ENCODE peak calls at places on chromosome 21, in nine cellular contexts. One of them, this sample, is unnamed.
A peak's percentile ranks its signal among the peaks of the same experiment; 100 is the strongest.

GRCh38 chr21:17250651-17251294 is 262.1 kb upstream of the CXADR start:
- DNase-seq in NCI-H774: peak; percentile 44
- DNase-seq in activated T-cell treated with anti-CD3 and anti-CD28 coated beads, Interleukin-2, amount 50 U/mL, for 72 hours: no peak
- DNase-seq in left colon: no peak
- DNase-seq in NCI-H226: no peak
- DNase-seq in AG04450: no peak
- DNase-seq in posterior cingulate gyrus: no peak
- DNase-seq in Right ventricle myocardium superior: no peak
- DNase-seq in activated CD4-positive, CD25-positive, alpha-beta regulatory T cell treated with anti-CD3 and anti-CD28 coated beads, Interleukin-2, amount 50 U/mL, for 72 hours: no peak
- DNase-seq in this sample: no peak

GRCh38 chr21:43900690-43901089 is 35.7 kb downstream of the AGPAT3 start:
- DNase-seq in NCI-H774: no peak
- DNase-seq in activated T-cell treated with anti-CD3 and anti-CD28 coated beads, Interleukin-2, amount 50 U/mL, for 72 hours: no peak
- DNase-seq in left colon: no peak
- DNase-seq in NCI-H226: no peak
- DNase-seq in AG04450: no peak
- DNase-seq in posterior cingulate gyrus: peak; percentile 9
- DNase-seq in Right ventricle myocardium superior: no peak
- DNase-seq in activated CD4-positive, CD25-positive, alpha-beta regulatory T cell treated with anti-CD3 and anti-CD28 coated beads, Interleukin-2, amount 50 U/mL, for 72 hours: no peak
- DNase-seq in this sample: no peak

GRCh38 chr21:46017148-46017547 is 35.6 kb downstream of the COL6A1 start:
- DNase-seq in NCI-H774: no peak
- DNase-seq in activated T-cell treated with anti-CD3 and anti-CD28 coated beads, Interleukin-2, amount 50 U/mL, for 72 hours: no peak
- DNase-seq in left colon: no peak
- DNase-seq in NCI-H226: no peak
- DNase-seq in AG04450: no peak
- DNase-seq in posterior cingulate gyrus: no peak
- DNase-seq in Right ventricle myocardium superior: no peak
- DNase-seq in activated CD4-positive, CD25-positive, alpha-beta regulatory T cell treated with anti-CD3 and anti-CD28 coated beads, Interleukin-2, amount 50 U/mL, for 72 hours: no peak
- DNase-seq in this sample: peak; percentile 28

GRCh38 chr21:26708223-26708800 is 135.2 kb upstream of the CYYR1 start:
- DNase-seq in NCI-H774: no peak
- DNase-seq in activated T-cell treated with anti-CD3 and anti-CD28 coated beads, Interleukin-2, amount 50 U/mL, for 72 hours: no peak
- DNase-seq in left colon: no peak
- DNase-seq in NCI-H226: no peak
- DNase-seq in AG04450: no peak
- DNase-seq in posterior cingulate gyrus: no peak
- DNase-seq in Right ventricle myocardium superior: no peak
- DNase-seq in activated CD4-positive, CD25-positive, alpha-beta regulatory T cell treated with anti-CD3 and anti-CD28 coated beads, Interleukin-2, amount 50 U/mL, for 72 hours: no peak
- DNase-seq in this sample: no peak

GRCh38 chr21:42722808-42723470 is 69.5 kb downstream of the PDE9A start:
- DNase-seq in NCI-H774: no peak
- DNase-seq in activated T-cell treated with anti-CD3 and anti-CD28 coated beads, Interleukin-2, amount 50 U/mL, for 72 hours: no peak
- DNase-seq in left colon: no peak
- DNase-seq in NCI-H226: no peak
- DNase-seq in AG04450: no peak
- DNase-seq in posterior cingulate gyrus: no peak
- DNase-seq in Right ventricle myocardium superior: no peak
- DNase-seq in activated CD4-positive, CD25-positive, alpha-beta regulatory T cell treated with anti-CD3 and anti-CD28 coated beads, Interleukin-2, amount 50 U/mL, for 72 hours: no peak
- DNase-seq in this sample: no peak

GRCh38 chr21:39048064-39048463 is 135.2 kb downstream of the PSMG1 start:
- DNase-seq in NCI-H774: no peak
- DNase-seq in activated T-cell treated with anti-CD3 and anti-CD28 coated beads, Interleukin-2, amount 50 U/mL, for 72 hours: no peak
- DNase-seq in left colon: peak; percentile 41
- DNase-seq in NCI-H226: peak; percentile 96
- DNase-seq in AG04450: no peak
- DNase-seq in posterior cingulate gyrus: no peak
- DNase-seq in Right ventricle myocardium superior: no peak
- DNase-seq in activated CD4-positive, CD25-positive, alpha-beta regulatory T cell treated with anti-CD3 and anti-CD28 coated beads, Interleukin-2, amount 50 U/mL, for 72 hours: no peak
- DNase-seq in this sample: no peak

GRCh38 chr21:34593954-34594531 is 20.9 kb downstream of the RCAN1 start:
- DNase-seq in NCI-H774: no peak
- DNase-seq in activated T-cell treated with anti-CD3 and anti-CD28 coated beads, Interleukin-2, amount 50 U/mL, for 72 hours: no peak
- DNase-seq in left colon: no peak
- DNase-seq in NCI-H226: no peak
- DNase-seq in AG04450: no peak
- DNase-seq in posterior cingulate gyrus: no peak
- DNase-seq in Right ventricle myocardium superior: no peak
- DNase-seq in activated CD4-positive, CD25-positive, alpha-beta regulatory T cell treated with anti-CD3 and anti-CD28 coated beads, Interleukin-2, amount 50 U/mL, for 72 hours: no peak
- DNase-seq in this sample: no peak

GRCh38 chr21:44395260-44395659 is 41.8 kb downstream of the TRPM2 start:
- DNase-seq in NCI-H774: no peak
- DNase-seq in activated T-cell treated with anti-CD3 and anti-CD28 coated beads, Interleukin-2, amount 50 U/mL, for 72 hours: no peak
- DNase-seq in left colon: no peak
- DNase-seq in NCI-H226: no peak
- DNase-seq in AG04450: no peak
- DNase-seq in posterior cingulate gyrus: peak; percentile 38
- DNase-seq in Right ventricle myocardium superior: no peak
- DNase-seq in activated CD4-positive, CD25-positive, alpha-beta regulatory T cell treated with anti-CD3 and anti-CD28 coated beads, Interleukin-2, amount 50 U/mL, for 72 hours: no peak
- DNase-seq in this sample: no peak

GRCh38 chr21:46323227-46323709 is 402 bp downstream of the C21orf58 start:
- DNase-seq in NCI-H774: no peak
- DNase-seq in activated T-cell treated with anti-CD3 and anti-CD28 coated beads, Interleukin-2, amount 50 U/mL, for 72 hours: no peak
- DNase-seq in left colon: no peak
- DNase-seq in NCI-H226: no peak
- DNase-seq in AG04450: no peak
- DNase-seq in posterior cingulate gyrus: no peak
- DNase-seq in Right ventricle myocardium superior: no peak
- DNase-seq in activated CD4-positive, CD25-positive, alpha-beta regulatory T cell treated with anti-CD3 and anti-CD28 coated beads, Interleukin-2, amount 50 U/mL, for 72 hours: no peak
- DNase-seq in this sample: no peak

GRCh38 chr21:37008705-37009104 is 2.2 kb downstream of the RIPPLY3 start:
- DNase-seq in NCI-H774: peak; percentile 95
- DNase-seq in activated T-cell treated with anti-CD3 and anti-CD28 coated beads, Interleukin-2, amount 50 U/mL, for 72 hours: no peak
- DNase-seq in left colon: no peak
- DNase-seq in NCI-H226: no peak
- DNase-seq in AG04450: no peak
- DNase-seq in posterior cingulate gyrus: no peak
- DNase-seq in Right ventricle myocardium superior: no peak
- DNase-seq in activated CD4-positive, CD25-positive, alpha-beta regulatory T cell treated with anti-CD3 and anti-CD28 coated beads, Interleukin-2, amount 50 U/mL, for 72 hours: no peak
- DNase-seq in this sample: no peak

GRCh38 chr21:36499578-36500471 is 19.9 kb upstream of the CLDN14 start:
- DNase-seq in NCI-H774: no peak
- DNase-seq in activated T-cell treated with anti-CD3 and anti-CD28 coated beads, Interleukin-2, amount 50 U/mL, for 72 hours: no peak
- DNase-seq in left colon: peak; percentile 59
- DNase-seq in NCI-H226: no peak
- DNase-seq in AG04450: no peak
- DNase-seq in posterior cingulate gyrus: no peak
- DNase-seq in Right ventricle myocardium superior: peak; percentile 64
- DNase-seq in activated CD4-positive, CD25-positive, alpha-beta regulatory T cell treated with anti-CD3 and anti-CD28 coated beads, Interleukin-2, amount 50 U/mL, for 72 hours: no peak
- DNase-seq in this sample: no peak

GRCh38 chr21:34152500-34152899 is 79.1 kb downstream of the MRPS6 start:
- DNase-seq in NCI-H774: no peak
- DNase-seq in activated T-cell treated with anti-CD3 and anti-CD28 coated beads, Interleukin-2, amount 50 U/mL, for 72 hours: peak; percentile 33
- DNase-seq in left colon: no peak
- DNase-seq in NCI-H226: no peak
- DNase-seq in AG04450: no peak
- DNase-seq in posterior cingulate gyrus: no peak
- DNase-seq in Right ventricle myocardium superior: no peak
- DNase-seq in activated CD4-positive, CD25-positive, alpha-beta regulatory T cell treated with anti-CD3 and anti-CD28 coated beads, Interleukin-2, amount 50 U/mL, for 72 hours: no peak
- DNase-seq in this sample: no peak

GRCh38 chr21:42238185-42238934 is 19.4 kb downstream of the ABCG1 start:
- DNase-seq in NCI-H774: no peak
- DNase-seq in activated T-cell treated with anti-CD3 and anti-CD28 coated beads, Interleukin-2, amount 50 U/mL, for 72 hours: peak; percentile 54
- DNase-seq in left colon: no peak
- DNase-seq in NCI-H226: no peak
- DNase-seq in AG04450: no peak
- DNase-seq in posterior cingulate gyrus: peak; percentile 46
- DNase-seq in Right ventricle myocardium superior: peak; percentile 22
- DNase-seq in activated CD4-positive, CD25-positive, alpha-beta regulatory T cell treated with anti-CD3 and anti-CD28 coated beads, Interleukin-2, amount 50 U/mL, for 72 hours: no peak
- DNase-seq in this sample: no peak

GRCh38 chr21:37758997-37759396 is 157.3 kb downstream of the KCNJ6 start:
- DNase-seq in NCI-H774: peak; percentile 14
- DNase-seq in activated T-cell treated with anti-CD3 and anti-CD28 coated beads, Interleukin-2, amount 50 U/mL, for 72 hours: peak; percentile 12
- DNase-seq in left colon: peak; percentile 47
- DNase-seq in NCI-H226: no peak
- DNase-seq in AG04450: peak; percentile 13
- DNase-seq in posterior cingulate gyrus: no peak
- DNase-seq in Right ventricle myocardium superior: no peak
- DNase-seq in activated CD4-positive, CD25-positive, alpha-beta regulatory T cell treated with anti-CD3 and anti-CD28 coated beads, Interleukin-2, amount 50 U/mL, for 72 hours: no peak
- DNase-seq in this sample: peak; percentile 19

GRCh38 chr21:34202553-34203332 is 129.4 kb downstream of the MRPS6 start:
- DNase-seq in NCI-H774: no peak
- DNase-seq in activated T-cell treated with anti-CD3 and anti-CD28 coated beads, Interleukin-2, amount 50 U/mL, for 72 hours: no peak
- DNase-seq in left colon: no peak
- DNase-seq in NCI-H226: no peak
- DNase-seq in AG04450: no peak
- DNase-seq in posterior cingulate gyrus: no peak
- DNase-seq in Right ventricle myocardium superior: peak; percentile 64
- DNase-seq in activated CD4-positive, CD25-positive, alpha-beta regulatory T cell treated with anti-CD3 and anti-CD28 coated beads, Interleukin-2, amount 50 U/mL, for 72 hours: no peak
- DNase-seq in this sample: no peak

GRCh38 chr21:42654179-42654912 is 925 bp downstream of the PDE9A start:
- DNase-seq in NCI-H774: no peak
- DNase-seq in activated T-cell treated with anti-CD3 and anti-CD28 coated beads, Interleukin-2, amount 50 U/mL, for 72 hours: peak; percentile 25
- DNase-seq in left colon: peak; percentile 36
- DNase-seq in NCI-H226: no peak
- DNase-seq in AG04450: no peak
- DNase-seq in posterior cingulate gyrus: peak; percentile 68
- DNase-seq in Right ventricle myocardium superior: peak; percentile 33
- DNase-seq in activated CD4-positive, CD25-positive, alpha-beta regulatory T cell treated with anti-CD3 and anti-CD28 coated beads, Interleukin-2, amount 50 U/mL, for 72 hours: no peak
- DNase-seq in this sample: peak; percentile 24

GRCh38 chr21:25186278-25186677 is 421.0 kb downstream of the MRPL39 start:
- DNase-seq in NCI-H774: no peak
- DNase-seq in activated T-cell treated with anti-CD3 and anti-CD28 coated beads, Interleukin-2, amount 50 U/mL, for 72 hours: no peak
- DNase-seq in left colon: no peak
- DNase-seq in NCI-H226: no peak
- DNase-seq in AG04450: no peak
- DNase-seq in posterior cingulate gyrus: no peak
- DNase-seq in Right ventricle myocardium superior: no peak
- DNase-seq in activated CD4-positive, CD25-positive, alpha-beta regulatory T cell treated with anti-CD3 and anti-CD28 coated beads, Interleukin-2, amount 50 U/mL, for 72 hours: no peak
- DNase-seq in this sample: no peak

GRCh38 chr21:35811115-35811806 is 249.1 kb downstream of the SETD4 start:
- DNase-seq in NCI-H774: no peak
- DNase-seq in activated T-cell treated with anti-CD3 and anti-CD28 coated beads, Interleukin-2, amount 50 U/mL, for 72 hours: no peak
- DNase-seq in left colon: peak; percentile 13
- DNase-seq in NCI-H226: no peak
- DNase-seq in AG04450: no peak
- DNase-seq in posterior cingulate gyrus: no peak
- DNase-seq in Right ventricle myocardium superior: no peak
- DNase-seq in activated CD4-positive, CD25-positive, alpha-beta regulatory T cell treated with anti-CD3 and anti-CD28 coated beads, Interleukin-2, amount 50 U/mL, for 72 hours: no peak
- DNase-seq in this sample: no peak

GRCh38 chr21:41812679-41813078 is 45.8 kb upstream of the RIPK4 start:
- DNase-seq in NCI-H774: no peak
- DNase-seq in activated T-cell treated with anti-CD3 and anti-CD28 coated beads, Interleukin-2, amount 50 U/mL, for 72 hours: no peak
- DNase-seq in left colon: no peak
- DNase-seq in NCI-H226: no peak
- DNase-seq in AG04450: no peak
- DNase-seq in posterior cingulate gyrus: peak; percentile 48
- DNase-seq in Right ventricle myocardium superior: no peak
- DNase-seq in activated CD4-positive, CD25-positive, alpha-beta regulatory T cell treated with anti-CD3 and anti-CD28 coated beads, Interleukin-2, amount 50 U/mL, for 72 hours: no peak
- DNase-seq in this sample: no peak

GRCh38 chr21:42012763-42013329 is 2.7 kb upstream of the ZBTB21 start:
- DNase-seq in NCI-H774: no peak
- DNase-seq in activated T-cell treated with anti-CD3 and anti-CD28 coated beads, Interleukin-2, amount 50 U/mL, for 72 hours: no peak
- DNase-seq in left colon: peak; percentile 15
- DNase-seq in NCI-H226: no peak
- DNase-seq in AG04450: no peak
- DNase-seq in posterior cingulate gyrus: no peak
- DNase-seq in Right ventricle myocardium superior: no peak
- DNase-seq in activated CD4-positive, CD25-positive, alpha-beta regulatory T cell treated with anti-CD3 and anti-CD28 coated beads, Interleukin-2, amount 50 U/mL, for 72 hours: no peak
- DNase-seq in this sample: no peak

GRCh38 chr21:33262921-33263320 is 3.2 kb upstream of the IL10RB start:
- DNase-seq in NCI-H774: no peak
- DNase-seq in activated T-cell treated with anti-CD3 and anti-CD28 coated beads, Interleukin-2, amount 50 U/mL, for 72 hours: no peak
- DNase-seq in left colon: no peak
- DNase-seq in NCI-H226: no peak
- DNase-seq in AG04450: no peak
- DNase-seq in posterior cingulate gyrus: no peak
- DNase-seq in Right ventricle myocardium superior: no peak
- DNase-seq in activated CD4-positive, CD25-positive, alpha-beta regulatory T cell treated with anti-CD3 and anti-CD28 coated beads, Interleukin-2, amount 50 U/mL, for 72 hours: no peak
- DNase-seq in this sample: no peak

GRCh38 chr21:16427587-16428087 is 697.9 kb downstream of the USP25 start:
- DNase-seq in NCI-H774: no peak
- DNase-seq in activated T-cell treated with anti-CD3 and anti-CD28 coated beads, Interleukin-2, amount 50 U/mL, for 72 hours: no peak
- DNase-seq in left colon: no peak
- DNase-seq in NCI-H226: no peak
- DNase-seq in AG04450: no peak
- DNase-seq in posterior cingulate gyrus: no peak
- DNase-seq in Right ventricle myocardium superior: no peak
- DNase-seq in activated CD4-positive, CD25-positive, alpha-beta regulatory T cell treated with anti-CD3 and anti-CD28 coated beads, Interleukin-2, amount 50 U/mL, for 72 hours: no peak
- DNase-seq in this sample: no peak

GRCh38 chr21:43733529-43734071 is 14.7 kb downstream of the PDXK start:
- DNase-seq in NCI-H774: no peak
- DNase-seq in activated T-cell treated with anti-CD3 and anti-CD28 coated beads, Interleukin-2, amount 50 U/mL, for 72 hours: peak; percentile 28
- DNase-seq in left colon: no peak
- DNase-seq in NCI-H226: peak; percentile 63
- DNase-seq in AG04450: no peak
- DNase-seq in posterior cingulate gyrus: no peak
- DNase-seq in Right ventricle myocardium superior: no peak
- DNase-seq in activated CD4-positive, CD25-positive, alpha-beta regulatory T cell treated with anti-CD3 and anti-CD28 coated beads, Interleukin-2, amount 50 U/mL, for 72 hours: no peak
- DNase-seq in this sample: no peak

GRCh38 chr21:24759348-24760118 is 847.7 kb downstream of the MRPL39 start:
- DNase-seq in NCI-H774: no peak
- DNase-seq in activated T-cell treated with anti-CD3 and anti-CD28 coated beads, Interleukin-2, amount 50 U/mL, for 72 hours: no peak
- DNase-seq in left colon: no peak
- DNase-seq in NCI-H226: no peak
- DNase-seq in AG04450: no peak
- DNase-seq in posterior cingulate gyrus: no peak
- DNase-seq in Right ventricle myocardium superior: no peak
- DNase-seq in activated CD4-positive, CD25-positive, alpha-beta regulatory T cell treated with anti-CD3 and anti-CD28 coated beads, Interleukin-2, amount 50 U/mL, for 72 hours: no peak
- DNase-seq in this sample: no peak

GRCh38 chr21:23799376-23799775 is 1807.9 kb downstream of the MRPL39 start:
- DNase-seq in NCI-H774: no peak
- DNase-seq in activated T-cell treated with anti-CD3 and anti-CD28 coated beads, Interleukin-2, amount 50 U/mL, for 72 hours: no peak
- DNase-seq in left colon: no peak
- DNase-seq in NCI-H226: no peak
- DNase-seq in AG04450: no peak
- DNase-seq in posterior cingulate gyrus: no peak
- DNase-seq in Right ventricle myocardium superior: no peak
- DNase-seq in activated CD4-positive, CD25-positive, alpha-beta regulatory T cell treated with anti-CD3 and anti-CD28 coated beads, Interleukin-2, amount 50 U/mL, for 72 hours: no peak
- DNase-seq in this sample: no peak

GRCh38 chr21:38954450-38955059 is 148.8 kb downstream of the ETS2 start:
- DNase-seq in NCI-H774: peak; percentile 92
- DNase-seq in activated T-cell treated with anti-CD3 and anti-CD28 coated beads, Interleukin-2, amount 50 U/mL, for 72 hours: no peak
- DNase-seq in left colon: no peak
- DNase-seq in NCI-H226: no peak
- DNase-seq in AG04450: no peak
- DNase-seq in posterior cingulate gyrus: no peak
- DNase-seq in Right ventricle myocardium superior: no peak
- DNase-seq in activated CD4-positive, CD25-positive, alpha-beta regulatory T cell treated with anti-CD3 and anti-CD28 coated beads, Interleukin-2, amount 50 U/mL, for 72 hours: no peak
- DNase-seq in this sample: no peak

This sample was measured in KBM-7.